ENCODE peak calls at places on chromosomes 5 and 9, in eight cellular contexts. T is activated T-cell treated with anti-CD3 and anti-CD28 coated beads for 24 hours; Z is endothelial cell of umbilical vein; W is pancreas; S is tibial artery; P is spleen; Y is HS-27A; Q is activated naive CD4-positive, alpha-beta T cell treated with anti-CD3 and anti-CD28 coated beads for 36 hours. R is an unnamed sample.

GRCh38 chr9:130265431-130266235 is at the start of gene HMCN2:
- DNase-seq in W (no peak), Y (no peak), Q (no peak), P (peak), S (peak), Z (no peak), T (no peak), R (peak)

GRCh38 chr5:109329296-109330252 is 80.2 kb downstream of the PJA2 start:
- DNase-seq in S (no peak), T (no peak), W (no peak), P (no peak), Q (no peak), Y (no peak), Z (peak), R (no peak)

GRCh38 chr5:103224894-103225246 is 33.7 kb upstream of the MACIR start:
- DNase-seq in T (no peak), Y (no peak), Z (no peak), Q (no peak), W (no peak), S (no peak), P (no peak), R (no peak)

GRCh38 chr5:71533614-71534013 is 53.5 kb upstream of the MCCC2 start:
- DNase-seq in Y (no peak), T (no peak), W (no peak), Z (peak), P (no peak), S (no peak), Q (no peak), R (peak)

GRCh38 chr5:38845555-38846378 is at the start of gene OSMR:
- DNase-seq in Q (peak), Z (peak), P (peak), S (peak), Y (peak), W (peak), T (no peak), R (peak)

GRCh38 chr5:149544199-149544472 is 7.1 kb downstream of the CSNK1A1 start:
- DNase-seq in P (no peak), Z (peak), W (no peak), Q (no peak), S (no peak), Y (no peak), T (no peak), R (no peak)

GRCh38 chr9:130623466-130623865 is 40.9 kb upstream of the PRDM12 start:
- DNase-seq in W (no peak), Z (no peak), S (no peak), P (no peak), Y (no peak), Q (no peak), T (no peak), R (no peak)

GRCh38 chr9:128494108-128494742 is 10.3 kb upstream of the GLE1 start:
- DNase-seq in Z (peak), Q (peak), Y (no peak), S (peak), T (no peak), W (peak), P (peak), R (no peak)

GRCh38 chr5:139775872-139776271 is 19.7 kb upstream of the PSD2 start:
- DNase-seq in P (no peak), T (no peak), W (no peak), S (no peak), Y (no peak), Q (no peak), Z (no peak), R (no peak)

GRCh38 chr9:33799928-33800689 is 4.7 kb downstream of the PRSS3 start:
- DNase-seq in Z (no peak), Y (no peak), Q (no peak), S (no peak), W (peak), P (no peak), T (no peak), R (no peak)

GRCh38 chr5:140588311-140589070 is 23.9 kb downstream of the SLC35A4 start:
- DNase-seq in S (no peak), Y (no peak), Z (peak), P (no peak), W (no peak), Q (no peak), T (no peak), R (no peak)

GRCh38 chr5:37789991-37790390 is 49.9 kb downstream of the GDNF start:
- DNase-seq in P (no peak), Y (no peak), T (no peak), S (no peak), Z (no peak), W (no peak), Q (no peak), R (no peak)

GRCh38 chr5:177116631-177117373 is 16.8 kb upstream of the NSD1 start:
- DNase-seq in Q (peak), W (peak), P (peak), T (peak), Z (peak), Y (no peak), S (peak), R (no peak)

GRCh38 chr9:136726631-136727191 is 14.3 kb downstream of the DIPK1B start:
- DNase-seq in P (no peak), W (peak), Q (peak), Z (peak), Y (no peak), T (peak), S (no peak), R (no peak)

GRCh38 chr5:10331341-10331796 is 22.1 kb upstream of the MARCHF6 start:
- DNase-seq in Z (no peak), T (no peak), P (no peak), W (peak), Y (no peak), S (peak), Q (no peak), R (no peak)

GRCh38 chr9:90061187-90061586 is 456.4 kb downstream of the GADD45G start:
- DNase-seq in T (no peak), S (no peak), Z (no peak), P (no peak), Y (no peak), W (no peak), Q (no peak), R (no peak)

GRCh38 chr9:126965541-126966428 is 51.2 kb downstream of the RALGPS1 start:
- DNase-seq in S (peak), W (no peak), P (no peak), Z (peak), Q (peak), T (peak), Y (no peak), R (peak)

GRCh38 chr9:21813575-21814473 is 11.4 kb downstream of the MTAP start:
- DNase-seq in S (peak), Y (no peak), W (no peak), T (peak), Q (peak), P (no peak), Z (peak), R (no peak)

GRCh38 chr5:128711216-128711615 is 173.2 kb upstream of the FBN2 start:
- DNase-seq in Z (no peak), T (no peak), S (no peak), Y (no peak), W (no peak), Q (no peak), P (no peak), R (no peak)

GRCh38 chr9:82555408-82555807 is 507.5 kb downstream of the RASEF start:
- DNase-seq in Y (no peak), Q (no peak), Z (no peak), W (no peak), P (no peak), S (no peak), T (no peak), R (no peak)

GRCh38 chr9:37700131-37700530 is 49.4 kb downstream of the FRMPD1 start:
- DNase-seq in Z (no peak), T (no peak), S (no peak), Y (no peak), P (no peak), Q (no peak), W (no peak), R (no peak)

R was measured in ACHN.